ENCODE peak calls at places on chromosomes 2 and 18, in ten cellular contexts. One of them, this sample, is unnamed.

GRCh38 chr18:53817976-53818950 is 406.2 kb downstream of the MBD2 start:
- DNase-seq in stimulated activated CD8-positive, alpha-beta memory T cell treated with anti-CD3 and anti-CD28 coated beads, Interleukin-7, amount 100 ng/mL, for 48 hours: no peak
- DNase-seq in cardiac fibroblast: no peak
- DNase-seq in skeletal muscle cell: no peak
- DNase-seq in fibroblast of the aortic adventitia: no peak
- DNase-seq in GM04504: no peak
- DNase-seq in hypothalamus: no peak
- DNase-seq in kidney glomerular epithelial cell: peak
- DNase-seq in neural progenitor cell: no peak
- DNase-seq in HFF-Myc: no peak
- DNase-seq in this sample: peak

GRCh38 chr2:18282026-18282425 is 278.4 kb downstream of the RDH14 start:
- DNase-seq in hypothalamus: no peak
- DNase-seq in fibroblast of the aortic adventitia: no peak
- DNase-seq in kidney glomerular epithelial cell: no peak
- DNase-seq in stimulated activated CD8-positive, alpha-beta memory T cell treated with anti-CD3 and anti-CD28 coated beads, Interleukin-7, amount 100 ng/mL, for 48 hours: no peak
- DNase-seq in neural progenitor cell: no peak
- DNase-seq in cardiac fibroblast: no peak
- DNase-seq in GM04504: no peak
- DNase-seq in HFF-Myc: no peak
- DNase-seq in skeletal muscle cell: no peak
- DNase-seq in this sample: peak

GRCh38 chr2:120734930-120735611 is 597 bp upstream of the GLI2 start:
- DNase-seq in fibroblast of the aortic adventitia: peak
- DNase-seq in stimulated activated CD8-positive, alpha-beta memory T cell treated with anti-CD3 and anti-CD28 coated beads, Interleukin-7, amount 100 ng/mL, for 48 hours: no peak
- DNase-seq in GM04504: no peak
- DNase-seq in HFF-Myc: no peak
- DNase-seq in kidney glomerular epithelial cell: no peak
- DNase-seq in skeletal muscle cell: no peak
- DNase-seq in cardiac fibroblast: peak
- DNase-seq in hypothalamus: no peak
- DNase-seq in neural progenitor cell: peak
- DNase-seq in this sample: no peak

GRCh38 chr2:42369551-42370229 is 8.7 kb upstream of the COX7A2L start:
- DNase-seq in HFF-Myc: no peak
- DNase-seq in skeletal muscle cell: no peak
- DNase-seq in kidney glomerular epithelial cell: peak
- DNase-seq in fibroblast of the aortic adventitia: no peak
- DNase-seq in stimulated activated CD8-positive, alpha-beta memory T cell treated with anti-CD3 and anti-CD28 coated beads, Interleukin-7, amount 100 ng/mL, for 48 hours: no peak
- DNase-seq in hypothalamus: no peak
- DNase-seq in GM04504: no peak
- DNase-seq in cardiac fibroblast: no peak
- DNase-seq in neural progenitor cell: peak
- DNase-seq in this sample: no peak

GRCh38 chr2:148719941-148720436 is 75.4 kb downstream of the EPC2 start:
- DNase-seq in neural progenitor cell: no peak
- DNase-seq in fibroblast of the aortic adventitia: no peak
- DNase-seq in kidney glomerular epithelial cell: no peak
- DNase-seq in HFF-Myc: no peak
- DNase-seq in GM04504: no peak
- DNase-seq in hypothalamus: no peak
- DNase-seq in skeletal muscle cell: no peak
- DNase-seq in cardiac fibroblast: peak
- DNase-seq in stimulated activated CD8-positive, alpha-beta memory T cell treated with anti-CD3 and anti-CD28 coated beads, Interleukin-7, amount 100 ng/mL, for 48 hours: no peak
- DNase-seq in this sample: no peak

GRCh38 chr2:120314656-120315366 is 31.1 kb upstream of the INHBB start:
- DNase-seq in stimulated activated CD8-positive, alpha-beta memory T cell treated with anti-CD3 and anti-CD28 coated beads, Interleukin-7, amount 100 ng/mL, for 48 hours: no peak
- DNase-seq in HFF-Myc: no peak
- DNase-seq in hypothalamus: no peak
- DNase-seq in fibroblast of the aortic adventitia: no peak
- DNase-seq in skeletal muscle cell: no peak
- DNase-seq in neural progenitor cell: no peak
- DNase-seq in kidney glomerular epithelial cell: peak
- DNase-seq in GM04504: no peak
- DNase-seq in cardiac fibroblast: no peak
- DNase-seq in this sample: no peak

GRCh38 chr2:45380131-45380836 is 230.8 kb downstream of the SRBD1 start:
- DNase-seq in HFF-Myc: peak
- DNase-seq in stimulated activated CD8-positive, alpha-beta memory T cell treated with anti-CD3 and anti-CD28 coated beads, Interleukin-7, amount 100 ng/mL, for 48 hours: no peak
- DNase-seq in skeletal muscle cell: no peak
- DNase-seq in cardiac fibroblast: peak
- DNase-seq in kidney glomerular epithelial cell: peak
- DNase-seq in fibroblast of the aortic adventitia: peak
- DNase-seq in neural progenitor cell: no peak
- DNase-seq in hypothalamus: no peak
- DNase-seq in GM04504: peak
- DNase-seq in this sample: peak

GRCh38 chr18:3584897-3585460 is 135.0 kb downstream of the TGIF1 start:
- DNase-seq in skeletal muscle cell: no peak
- DNase-seq in HFF-Myc: no peak
- DNase-seq in fibroblast of the aortic adventitia: no peak
- DNase-seq in cardiac fibroblast: no peak
- DNase-seq in neural progenitor cell: no peak
- DNase-seq in kidney glomerular epithelial cell: no peak
- DNase-seq in stimulated activated CD8-positive, alpha-beta memory T cell treated with anti-CD3 and anti-CD28 coated beads, Interleukin-7, amount 100 ng/mL, for 48 hours: no peak
- DNase-seq in hypothalamus: no peak
- DNase-seq in GM04504: no peak
- DNase-seq in this sample: peak

GRCh38 chr18:57426187-57426586 is 9.0 kb upstream of the ONECUT2 start:
- DNase-seq in fibroblast of the aortic adventitia: no peak
- DNase-seq in hypothalamus: no peak
- DNase-seq in cardiac fibroblast: no peak
- DNase-seq in HFF-Myc: no peak
- DNase-seq in skeletal muscle cell: no peak
- DNase-seq in GM04504: no peak
- DNase-seq in stimulated activated CD8-positive, alpha-beta memory T cell treated with anti-CD3 and anti-CD28 coated beads, Interleukin-7, amount 100 ng/mL, for 48 hours: no peak
- DNase-seq in kidney glomerular epithelial cell: no peak
- DNase-seq in neural progenitor cell: no peak
- DNase-seq in this sample: no peak

GRCh38 chr18:36401462-36401861 is 103.9 kb downstream of the FHOD3 start:
- DNase-seq in kidney glomerular epithelial cell: no peak
- DNase-seq in neural progenitor cell: no peak
- DNase-seq in stimulated activated CD8-positive, alpha-beta memory T cell treated with anti-CD3 and anti-CD28 coated beads, Interleukin-7, amount 100 ng/mL, for 48 hours: no peak
- DNase-seq in hypothalamus: no peak
- DNase-seq in GM04504: no peak
- DNase-seq in cardiac fibroblast: no peak
- DNase-seq in skeletal muscle cell: no peak
- DNase-seq in HFF-Myc: no peak
- DNase-seq in fibroblast of the aortic adventitia: no peak
- DNase-seq in this sample: no peak

This sample was measured in mammary epithelial cell.